ENCODE peak calls at places on chromosomes 4 and X, in four cellular contexts. Z is upper lobe of right lung, E is astrocyte of the spinal cord, P is astrocyte of the cerebellum. F is an unnamed sample.

GRCh38 chr4:73707918-73708577 is 32.3 kb upstream of the CXCL8 start:
- DNase-seq in E (peak), Z (peak), P (peak), F (peak)

GRCh38 chr4:27123050-27123768 is 262.6 kb downstream of the STIM2 start:
- DNase-seq in Z (no peak), E (peak), P (peak), F (no peak)

GRCh38 chr4:120754590-120754989 is 167.9 kb downstream of the PRDM5 start:
- DNase-seq in E (no peak), P (no peak), Z (no peak), F (no peak)

GRCh38 chrX:119240356-119240755 is 4.3 kb downstream of the PGRMC1 start:
- DNase-seq in E (peak), P (peak), Z (no peak), F (no peak)

GRCh38 chrX:120213438-120214265 is 37.0 kb upstream of the ZBTB33 start:
- DNase-seq in E (peak), P (peak), Z (no peak), F (peak)

GRCh38 chr4:125049711-125050110 is 265.0 kb upstream of the FAT4 start:
- DNase-seq in E (no peak), P (no peak), Z (no peak), F (no peak)

GRCh38 chr4:142815834-142816233 is 30.3 kb downstream of the INPP4B start:
- DNase-seq in Z (no peak), P (peak), E (peak), F (no peak)

GRCh38 chrX:108264376-108264775 is 172.8 kb downstream of the ATG4A start:
- DNase-seq in P (no peak), Z (no peak), E (no peak), F (no peak)

GRCh38 chr4:8615921-8616787 is 23.6 kb downstream of the CPZ start:
- DNase-seq in Z (no peak), P (no peak), E (no peak), F (peak)

GRCh38 chr4:188198980-188199792 is 59.9 kb downstream of the TRIML1 start:
- DNase-seq in E (no peak), P (no peak), Z (no peak), F (no peak)

GRCh38 chr4:159045321-159045720 is 57.6 kb upstream of the RAPGEF2 start:
- DNase-seq in E (no peak), Z (no peak), P (no peak), F (no peak)

GRCh38 chr4:75189976-75190375 is 257.1 kb downstream of the PARM1 start:
- DNase-seq in P (no peak), E (no peak), Z (no peak), F (no peak)

GRCh38 chr4:125787707-125788106 is 473.0 kb downstream of the FAT4 start:
- DNase-seq in E (no peak), Z (no peak), P (no peak), F (no peak)

GRCh38 chrX:97743014-97743413 is 859.3 kb downstream of the RPA4 start:
- DNase-seq in Z (no peak), E (no peak), P (no peak), F (no peak)

GRCh38 chr4:162139412-162139811 is 24.4 kb downstream of the FSTL5 start:
- DNase-seq in P (no peak), Z (no peak), E (no peak), F (no peak)

GRCh38 chr4:21011106-21011505 is 310.8 kb downstream of the PACRGL start:
- DNase-seq in P (no peak), E (no peak), Z (no peak), F (no peak)

GRCh38 chrX:25125483-25125882 is 109.7 kb upstream of the ARX start:
- DNase-seq in E (no peak), P (no peak), Z (no peak), F (no peak)

GRCh38 chr4:62006108-62006507 is 806.0 kb downstream of the ADGRL3 start:
- DNase-seq in E (no peak), P (no peak), Z (no peak), F (no peak)

GRCh38 chr4:75561789-75562188 is 5.9 kb downstream of the ODAPH start:
- DNase-seq in P (no peak), E (no peak), Z (no peak), F (no peak)

GRCh38 chr4:158444621-158445020 is 77.1 kb upstream of the RXFP1 start:
- DNase-seq in P (no peak), E (no peak), Z (no peak), F (no peak)

GRCh38 chr4:188992706-188993105 is 853.5 kb downstream of the TRIML1 start:
- DNase-seq in Z (no peak), P (no peak), E (no peak), F (no peak)

GRCh38 chrX:10932842-10933440 is 178.2 kb upstream of the HCCS start:
- DNase-seq in P (no peak), Z (no peak), E (no peak), F (no peak)

GRCh38 chr4:105236917-105237311 is 90.2 kb downstream of the TET2 start:
- DNase-seq in P (no peak), Z (no peak), E (no peak), F (no peak)

GRCh38 chrX:67619253-67619652 is 75.4 kb downstream of the AR start:
- DNase-seq in P (no peak), E (peak), Z (no peak), F (no peak)

GRCh38 chr4:64975177-64975576 is 565.9 kb upstream of the TECRL start:
- DNase-seq in P (no peak), E (no peak), Z (no peak), F (no peak)

GRCh38 chrX:1910207-1910470 is 295.3 kb downstream of the ASMT start:
- DNase-seq in P (no peak), Z (no peak), E (no peak), F (no peak)
- TF ChIP-seq CTCF in P (no peak), Z (no peak), E (no peak), F (no peak)

DNA sequence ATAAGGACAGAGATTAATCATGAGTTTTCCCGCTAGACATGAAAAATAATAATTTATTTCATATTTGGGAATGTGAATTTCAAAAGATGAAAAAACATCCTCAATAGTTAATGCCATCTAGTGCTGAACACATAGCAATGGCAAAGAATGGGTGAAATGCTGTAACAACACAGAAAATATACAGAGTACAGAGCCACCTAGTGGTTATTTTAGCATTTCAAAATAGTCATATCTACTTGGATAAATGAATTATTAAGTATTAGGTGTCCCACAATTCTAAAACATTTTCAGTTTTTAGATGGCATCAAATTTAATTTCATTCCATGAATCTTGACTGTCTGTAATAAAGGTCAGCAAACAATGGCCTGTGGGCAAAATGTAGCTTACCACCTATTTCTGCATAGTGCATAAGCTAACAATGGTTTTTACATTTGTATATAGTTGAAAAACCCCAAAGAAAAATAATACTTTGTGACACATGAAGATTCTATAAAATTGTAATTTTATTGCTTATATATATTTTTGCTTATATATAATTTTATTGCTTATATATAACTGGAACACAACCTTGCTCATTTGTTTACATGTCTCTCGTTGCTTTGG is 99.3 kb upstream of the FAM47C start:
- DNase-seq in E (peak), P (peak), Z (no peak), F (no peak)
- TF ChIP-seq CTCF in E (peak), P (peak), Z (peak), F (peak)

DNA sequence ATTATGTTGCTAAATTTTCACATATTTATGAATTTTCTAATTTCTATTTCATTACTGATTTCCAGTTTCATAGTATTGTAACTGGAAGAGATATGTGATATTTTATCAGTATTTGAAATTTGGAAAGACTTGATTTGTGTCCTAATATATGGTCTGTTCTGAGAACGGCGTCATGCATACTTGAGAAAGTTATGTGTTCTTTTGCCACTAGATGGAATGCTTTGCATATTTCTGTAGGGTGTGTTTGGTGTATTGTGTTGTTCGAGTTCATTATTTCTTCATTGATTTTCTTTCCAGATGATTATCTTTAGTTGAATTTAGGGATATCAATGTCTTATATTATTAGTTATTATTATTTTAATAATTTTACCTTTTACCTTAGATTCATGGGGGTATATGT is 110.6 kb upstream of the ITM2A start:
- DNase-seq in E (no peak), P (no peak), Z (no peak), F (no peak)
- TF ChIP-seq CTCF in E (no peak), P (no peak), Z (no peak), F (no peak)

DNA sequence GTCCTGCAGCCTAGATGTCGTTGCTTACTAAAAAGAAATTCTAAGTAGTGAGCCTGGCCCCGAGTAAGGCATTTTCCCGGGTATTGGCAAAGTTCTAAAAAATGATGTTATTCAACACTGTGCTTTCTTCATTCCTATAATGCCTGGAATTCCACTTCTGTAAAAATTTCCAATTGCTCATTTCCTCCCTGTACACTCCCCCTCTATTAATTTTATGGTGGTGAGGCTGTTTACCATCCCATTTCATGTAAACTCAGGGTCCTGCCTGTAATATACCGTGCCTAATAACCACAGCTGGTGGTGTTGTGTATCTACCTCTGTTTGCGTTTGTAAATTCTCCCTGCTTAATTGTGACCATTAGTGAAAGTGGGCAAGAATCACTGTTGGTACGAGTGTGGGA is 14.3 kb downstream of the BST1 start:
- DNase-seq in Z (no peak), P (no peak), E (peak), F (no peak)
- TF ChIP-seq CTCF in Z (no peak), P (no peak), E (no peak), F (no peak)